ENCODE peak calls at places on chromosomes 11 and 22, in seven cellular contexts. One of them, this sample, is unnamed.

GRCh38 chr11:70394211-70394950 is 3.9 kb upstream of the CTTN start:
- DNase-seq in HFFc6: no peak
- DNase-seq in Right ventricle myocardium superior: no peak
- DNase-seq in stimulated activated CD4-positive, alpha-beta T cell treated with anti-CD3 and anti-CD28 coated beads, Interleukin-4, amount 100 ng/mL, for 48 hours: no peak
- DNase-seq in GM20000: no peak
- DNase-seq in astrocyte of the cerebellum: no peak
- DNase-seq in OCI-LY7: no peak
- DNase-seq in this sample: no peak

GRCh38 chr11:48074425-48075181 is 94.2 kb downstream of the PTPRJ start:
- DNase-seq in GM20000: no peak
- DNase-seq in stimulated activated CD4-positive, alpha-beta T cell treated with anti-CD3 and anti-CD28 coated beads, Interleukin-4, amount 100 ng/mL, for 48 hours: no peak
- DNase-seq in HFFc6: no peak
- DNase-seq in Right ventricle myocardium superior: no peak
- DNase-seq in astrocyte of the cerebellum: no peak
- DNase-seq in OCI-LY7: peak
- DNase-seq in this sample: no peak

GRCh38 chr11:73983764-73984543 is 1.3 kb upstream of the UCP2 start:
- DNase-seq in stimulated activated CD4-positive, alpha-beta T cell treated with anti-CD3 and anti-CD28 coated beads, Interleukin-4, amount 100 ng/mL, for 48 hours: no peak
- DNase-seq in GM20000: no peak
- DNase-seq in OCI-LY7: peak
- DNase-seq in HFFc6: no peak
- DNase-seq in Right ventricle myocardium superior: peak
- DNase-seq in astrocyte of the cerebellum: no peak
- DNase-seq in this sample: no peak

GRCh38 chr11:9815486-9816136 is 151.7 kb downstream of the SWAP70 start:
- DNase-seq in OCI-LY7: no peak
- DNase-seq in HFFc6: peak
- DNase-seq in stimulated activated CD4-positive, alpha-beta T cell treated with anti-CD3 and anti-CD28 coated beads, Interleukin-4, amount 100 ng/mL, for 48 hours: no peak
- DNase-seq in GM20000: no peak
- DNase-seq in Right ventricle myocardium superior: no peak
- DNase-seq in astrocyte of the cerebellum: peak
- DNase-seq in this sample: peak

GRCh38 chr11:1847941-1848639 is 4.8 kb upstream of the LSP1 start:
- DNase-seq in HFFc6: no peak
- DNase-seq in Right ventricle myocardium superior: no peak
- DNase-seq in stimulated activated CD4-positive, alpha-beta T cell treated with anti-CD3 and anti-CD28 coated beads, Interleukin-4, amount 100 ng/mL, for 48 hours: no peak
- DNase-seq in OCI-LY7: no peak
- DNase-seq in GM20000: no peak
- DNase-seq in astrocyte of the cerebellum: no peak
- DNase-seq in this sample: no peak

GRCh38 chr11:69209936-69210659 is 54.4 kb downstream of the SMIM38 start:
- DNase-seq in Right ventricle myocardium superior: no peak
- DNase-seq in HFFc6: peak
- DNase-seq in GM20000: peak
- DNase-seq in astrocyte of the cerebellum: no peak
- DNase-seq in stimulated activated CD4-positive, alpha-beta T cell treated with anti-CD3 and anti-CD28 coated beads, Interleukin-4, amount 100 ng/mL, for 48 hours: peak
- DNase-seq in OCI-LY7: no peak
- DNase-seq in this sample: no peak

GRCh38 chr22:49702068-49702397 is 125.6 kb downstream of the BRD1 start:
- DNase-seq in GM20000: no peak
- DNase-seq in astrocyte of the cerebellum: no peak
- DNase-seq in OCI-LY7: no peak
- DNase-seq in stimulated activated CD4-positive, alpha-beta T cell treated with anti-CD3 and anti-CD28 coated beads, Interleukin-4, amount 100 ng/mL, for 48 hours: no peak
- DNase-seq in Right ventricle myocardium superior: no peak
- DNase-seq in HFFc6: no peak
- DNase-seq in this sample: no peak

GRCh38 chr22:43796567-43796966 is 15.5 kb downstream of the EFCAB6 start:
- DNase-seq in HFFc6: peak
- DNase-seq in Right ventricle myocardium superior: no peak
- DNase-seq in GM20000: no peak
- DNase-seq in OCI-LY7: no peak
- DNase-seq in astrocyte of the cerebellum: no peak
- DNase-seq in stimulated activated CD4-positive, alpha-beta T cell treated with anti-CD3 and anti-CD28 coated beads, Interleukin-4, amount 100 ng/mL, for 48 hours: no peak
- DNase-seq in this sample: no peak

GRCh38 chr11:6609502-6610015 is 2.5 kb downstream of the TAF10 start:
- DNase-seq in Right ventricle myocardium superior: no peak
- DNase-seq in GM20000: no peak
- DNase-seq in HFFc6: no peak
- DNase-seq in OCI-LY7: no peak
- DNase-seq in astrocyte of the cerebellum: no peak
- DNase-seq in stimulated activated CD4-positive, alpha-beta T cell treated with anti-CD3 and anti-CD28 coated beads, Interleukin-4, amount 100 ng/mL, for 48 hours: no peak
- DNase-seq in this sample: no peak

GRCh38 chr11:74581954-74582547 is 10.3 kb upstream of the POLD3 start:
- DNase-seq in OCI-LY7: no peak
- DNase-seq in HFFc6: no peak
- DNase-seq in Right ventricle myocardium superior: no peak
- DNase-seq in stimulated activated CD4-positive, alpha-beta T cell treated with anti-CD3 and anti-CD28 coated beads, Interleukin-4, amount 100 ng/mL, for 48 hours: no peak
- DNase-seq in astrocyte of the cerebellum: no peak
- DNase-seq in GM20000: no peak
- DNase-seq in this sample: no peak

GRCh38 chr22:31451709-31452571 is 37.7 kb downstream of the EIF4ENIF1 start:
- DNase-seq in Right ventricle myocardium superior: no peak
- DNase-seq in astrocyte of the cerebellum: peak
- DNase-seq in OCI-LY7: peak
- DNase-seq in GM20000: peak
- DNase-seq in stimulated activated CD4-positive, alpha-beta T cell treated with anti-CD3 and anti-CD28 coated beads, Interleukin-4, amount 100 ng/mL, for 48 hours: no peak
- DNase-seq in HFFc6: peak
- DNase-seq in this sample: no peak

GRCh38 chr11:34192481-34193401 is 87.3 kb downstream of the NAT10 start:
- DNase-seq in stimulated activated CD4-positive, alpha-beta T cell treated with anti-CD3 and anti-CD28 coated beads, Interleukin-4, amount 100 ng/mL, for 48 hours: no peak
- DNase-seq in Right ventricle myocardium superior: peak
- DNase-seq in astrocyte of the cerebellum: peak
- DNase-seq in HFFc6: peak
- DNase-seq in GM20000: no peak
- DNase-seq in OCI-LY7: no peak
- DNase-seq in this sample: peak

GRCh38 chr22:48718818-48719500 is 1108.7 kb downstream of the BRD1 start:
- DNase-seq in OCI-LY7: no peak
- DNase-seq in HFFc6: no peak
- DNase-seq in stimulated activated CD4-positive, alpha-beta T cell treated with anti-CD3 and anti-CD28 coated beads, Interleukin-4, amount 100 ng/mL, for 48 hours: no peak
- DNase-seq in GM20000: no peak
- DNase-seq in astrocyte of the cerebellum: no peak
- DNase-seq in Right ventricle myocardium superior: no peak
- DNase-seq in this sample: no peak

This sample was measured in retinal pigment epithelial cell.